ENCODE peak calls at places on chromosomes 4 and X, in ten cellular contexts. One of them, this sample, is unnamed.

GRCh38 chr4:25863347-25863784 is 578 bp upstream of the SEL1L3 start:
- DNase-seq in amniotic epithelial cell: no peak
- DNase-seq in Caco-2: peak
- DNase-seq in HCT116: no peak
- DNase-seq in aorta: no peak
- DNase-seq in activated naive CD4-positive, alpha-beta T cell treated with anti-CD3 and anti-CD28 coated beads for 36 hours: peak
- DNase-seq in EL: no peak
- DNase-seq in activated T-cell treated with anti-CD3 and anti-CD28 coated beads, Interleukin-2, amount 50 U/mL, for 24 hours: peak
- DNase-seq in AG04449: no peak
- DNase-seq in foreskin melanocyte: no peak
- DNase-seq in this sample: no peak

GRCh38 chr4:115770046-115770543 is 656.7 kb upstream of the NDST4 start:
- DNase-seq in amniotic epithelial cell: no peak
- DNase-seq in Caco-2: no peak
- DNase-seq in HCT116: no peak
- DNase-seq in aorta: no peak
- DNase-seq in activated naive CD4-positive, alpha-beta T cell treated with anti-CD3 and anti-CD28 coated beads for 36 hours: no peak
- DNase-seq in EL: no peak
- DNase-seq in activated T-cell treated with anti-CD3 and anti-CD28 coated beads, Interleukin-2, amount 50 U/mL, for 24 hours: no peak
- DNase-seq in AG04449: no peak
- DNase-seq in foreskin melanocyte: no peak
- DNase-seq in this sample: no peak

GRCh38 chrX:134908235-134908834 is 82.5 kb upstream of the SMIM10 start:
- DNase-seq in amniotic epithelial cell: peak
- DNase-seq in Caco-2: no peak
- DNase-seq in HCT116: no peak
- DNase-seq in aorta: no peak
- DNase-seq in activated naive CD4-positive, alpha-beta T cell treated with anti-CD3 and anti-CD28 coated beads for 36 hours: peak
- DNase-seq in EL: peak
- DNase-seq in activated T-cell treated with anti-CD3 and anti-CD28 coated beads, Interleukin-2, amount 50 U/mL, for 24 hours: no peak
- DNase-seq in AG04449: no peak
- DNase-seq in foreskin melanocyte: peak
- DNase-seq in this sample: peak

GRCh38 chr4:188722911-188723310 is 583.7 kb downstream of the TRIML1 start:
- DNase-seq in amniotic epithelial cell: peak
- DNase-seq in Caco-2: no peak
- DNase-seq in HCT116: no peak
- DNase-seq in aorta: no peak
- DNase-seq in activated naive CD4-positive, alpha-beta T cell treated with anti-CD3 and anti-CD28 coated beads for 36 hours: no peak
- DNase-seq in EL: no peak
- DNase-seq in activated T-cell treated with anti-CD3 and anti-CD28 coated beads, Interleukin-2, amount 50 U/mL, for 24 hours: no peak
- DNase-seq in AG04449: no peak
- DNase-seq in foreskin melanocyte: no peak
- DNase-seq in this sample: no peak

GRCh38 chr4:94171616-94172015 is 36.0 kb upstream of the SMARCAD1 start:
- DNase-seq in amniotic epithelial cell: peak
- DNase-seq in Caco-2: no peak
- DNase-seq in HCT116: no peak
- DNase-seq in aorta: no peak
- DNase-seq in activated naive CD4-positive, alpha-beta T cell treated with anti-CD3 and anti-CD28 coated beads for 36 hours: no peak
- DNase-seq in EL: no peak
- DNase-seq in activated T-cell treated with anti-CD3 and anti-CD28 coated beads, Interleukin-2, amount 50 U/mL, for 24 hours: no peak
- DNase-seq in AG04449: no peak
- DNase-seq in foreskin melanocyte: no peak
- DNase-seq in this sample: no peak

GRCh38 chr4:25448379-25449109 is 71.5 kb downstream of the ANAPC4 start:
- DNase-seq in amniotic epithelial cell: peak
- DNase-seq in Caco-2: peak
- DNase-seq in HCT116: no peak
- DNase-seq in aorta: no peak
- DNase-seq in activated naive CD4-positive, alpha-beta T cell treated with anti-CD3 and anti-CD28 coated beads for 36 hours: no peak
- DNase-seq in EL: peak
- DNase-seq in activated T-cell treated with anti-CD3 and anti-CD28 coated beads, Interleukin-2, amount 50 U/mL, for 24 hours: no peak
- DNase-seq in AG04449: peak
- DNase-seq in foreskin melanocyte: peak
- DNase-seq in this sample: peak

GRCh38 chr4:76993787-76994641 is 44.5 kb downstream of the SEPTIN11 start:
- DNase-seq in amniotic epithelial cell: no peak
- DNase-seq in Caco-2: no peak
- DNase-seq in HCT116: no peak
- DNase-seq in aorta: no peak
- DNase-seq in activated naive CD4-positive, alpha-beta T cell treated with anti-CD3 and anti-CD28 coated beads for 36 hours: peak
- DNase-seq in EL: no peak
- DNase-seq in activated T-cell treated with anti-CD3 and anti-CD28 coated beads, Interleukin-2, amount 50 U/mL, for 24 hours: peak
- DNase-seq in AG04449: no peak
- DNase-seq in foreskin melanocyte: no peak
- DNase-seq in this sample: no peak

GRCh38 chr4:81130569-81130968 is 84.5 kb downstream of the PRKG2 start:
- DNase-seq in amniotic epithelial cell: no peak
- DNase-seq in Caco-2: no peak
- DNase-seq in HCT116: no peak
- DNase-seq in aorta: no peak
- DNase-seq in activated naive CD4-positive, alpha-beta T cell treated with anti-CD3 and anti-CD28 coated beads for 36 hours: no peak
- DNase-seq in EL: no peak
- DNase-seq in activated T-cell treated with anti-CD3 and anti-CD28 coated beads, Interleukin-2, amount 50 U/mL, for 24 hours: no peak
- DNase-seq in AG04449: no peak
- DNase-seq in foreskin melanocyte: no peak
- DNase-seq in this sample: no peak

GRCh38 chrX:107025538-107025937 is 25.5 kb upstream of the MORC4 start:
- DNase-seq in amniotic epithelial cell: peak
- DNase-seq in Caco-2: peak
- DNase-seq in HCT116: peak
- DNase-seq in aorta: no peak
- DNase-seq in activated naive CD4-positive, alpha-beta T cell treated with anti-CD3 and anti-CD28 coated beads for 36 hours: no peak
- DNase-seq in EL: peak
- DNase-seq in activated T-cell treated with anti-CD3 and anti-CD28 coated beads, Interleukin-2, amount 50 U/mL, for 24 hours: no peak
- DNase-seq in AG04449: no peak
- DNase-seq in foreskin melanocyte: peak
- DNase-seq in this sample: peak

GRCh38 chr4:84597450-84597849 is 14.5 kb downstream of the CDS1 start:
- DNase-seq in amniotic epithelial cell: peak
- DNase-seq in Caco-2: no peak
- DNase-seq in HCT116: peak
- DNase-seq in aorta: no peak
- DNase-seq in activated naive CD4-positive, alpha-beta T cell treated with anti-CD3 and anti-CD28 coated beads for 36 hours: no peak
- DNase-seq in EL: no peak
- DNase-seq in activated T-cell treated with anti-CD3 and anti-CD28 coated beads, Interleukin-2, amount 50 U/mL, for 24 hours: no peak
- DNase-seq in AG04449: no peak
- DNase-seq in foreskin melanocyte: no peak
- DNase-seq in this sample: no peak

GRCh38 chr4:108129226-108129625 is 39.5 kb downstream of the LEF1 start:
- DNase-seq in amniotic epithelial cell: no peak
- DNase-seq in Caco-2: no peak
- DNase-seq in HCT116: no peak
- DNase-seq in aorta: no peak
- DNase-seq in activated naive CD4-positive, alpha-beta T cell treated with anti-CD3 and anti-CD28 coated beads for 36 hours: no peak
- DNase-seq in EL: no peak
- DNase-seq in activated T-cell treated with anti-CD3 and anti-CD28 coated beads, Interleukin-2, amount 50 U/mL, for 24 hours: no peak
- DNase-seq in AG04449: no peak
- DNase-seq in foreskin melanocyte: no peak
- DNase-seq in this sample: no peak

GRCh38 chr4:140344621-140345020 is 28.8 kb upstream of the SCOC start:
- DNase-seq in amniotic epithelial cell: peak
- DNase-seq in Caco-2: no peak
- DNase-seq in HCT116: no peak
- DNase-seq in aorta: no peak
- DNase-seq in activated naive CD4-positive, alpha-beta T cell treated with anti-CD3 and anti-CD28 coated beads for 36 hours: no peak
- DNase-seq in EL: no peak
- DNase-seq in activated T-cell treated with anti-CD3 and anti-CD28 coated beads, Interleukin-2, amount 50 U/mL, for 24 hours: no peak
- DNase-seq in AG04449: no peak
- DNase-seq in foreskin melanocyte: no peak
- DNase-seq in this sample: no peak

GRCh38 chr4:6250235-6250983 is 19.2 kb upstream of the WFS1 start:
- DNase-seq in amniotic epithelial cell: peak
- DNase-seq in Caco-2: peak
- DNase-seq in HCT116: peak
- DNase-seq in aorta: no peak
- DNase-seq in activated naive CD4-positive, alpha-beta T cell treated with anti-CD3 and anti-CD28 coated beads for 36 hours: no peak
- DNase-seq in EL: peak
- DNase-seq in activated T-cell treated with anti-CD3 and anti-CD28 coated beads, Interleukin-2, amount 50 U/mL, for 24 hours: peak
- DNase-seq in AG04449: no peak
- DNase-seq in foreskin melanocyte: peak
- DNase-seq in this sample: peak

GRCh38 chrX:12894074-12894691 is 12.2 kb upstream of the TLR8 start:
- DNase-seq in amniotic epithelial cell: peak
- DNase-seq in Caco-2: peak
- DNase-seq in HCT116: peak
- DNase-seq in aorta: peak
- DNase-seq in activated naive CD4-positive, alpha-beta T cell treated with anti-CD3 and anti-CD28 coated beads for 36 hours: peak
- DNase-seq in EL: peak
- DNase-seq in activated T-cell treated with anti-CD3 and anti-CD28 coated beads, Interleukin-2, amount 50 U/mL, for 24 hours: peak
- DNase-seq in AG04449: no peak
- DNase-seq in foreskin melanocyte: no peak
- DNase-seq in this sample: no peak

GRCh38 chr4:31682796-31683195 is 962.6 kb downstream of the PCDH7 start:
- DNase-seq in amniotic epithelial cell: peak
- DNase-seq in Caco-2: no peak
- DNase-seq in HCT116: no peak
- DNase-seq in aorta: no peak
- DNase-seq in activated naive CD4-positive, alpha-beta T cell treated with anti-CD3 and anti-CD28 coated beads for 36 hours: no peak
- DNase-seq in EL: no peak
- DNase-seq in activated T-cell treated with anti-CD3 and anti-CD28 coated beads, Interleukin-2, amount 50 U/mL, for 24 hours: no peak
- DNase-seq in AG04449: no peak
- DNase-seq in foreskin melanocyte: no peak
- DNase-seq in this sample: no peak

GRCh38 chr4:74317616-74318256 is 9.5 kb downstream of the EPGN start:
- DNase-seq in amniotic epithelial cell: no peak
- DNase-seq in Caco-2: no peak
- DNase-seq in HCT116: no peak
- DNase-seq in aorta: no peak
- DNase-seq in activated naive CD4-positive, alpha-beta T cell treated with anti-CD3 and anti-CD28 coated beads for 36 hours: no peak
- DNase-seq in EL: no peak
- DNase-seq in activated T-cell treated with anti-CD3 and anti-CD28 coated beads, Interleukin-2, amount 50 U/mL, for 24 hours: no peak
- DNase-seq in AG04449: no peak
- DNase-seq in foreskin melanocyte: no peak
- DNase-seq in this sample: no peak

This sample was measured in HFFc6.